ENCODE peak calls at places on chromosome 18, in six cellular contexts. A, S, K, H, W and Q are unnamed samples.

GRCh38 chr18:22977847-22978701 is 44.9 kb downstream of the RBBP8 start:
- DNase-seq in A (no peak), S (no peak), K (no peak), H (no peak), W (no peak), Q (no peak)

GRCh38 chr18:74790451-74790850 is 192.8 kb downstream of the ZNF407 start:
- DNase-seq in A (no peak), S (no peak), K (no peak), H (no peak), W (no peak), Q (no peak)

GRCh38 chr18:51191139-51191717 is 6.3 kb downstream of the MEX3C start:
- DNase-seq in A (no peak), S (no peak), K (no peak), H (no peak), W (peak; percentile 39), Q (no peak)

GRCh38 chr18:48219429-48220145 is 189.6 kb downstream of the ZBTB7C start:
- DNase-seq in A (no peak), S (no peak), K (no peak), H (no peak), W (no peak), Q (no peak)

GRCh38 chr18:78980279-78980771 is 707 bp downstream of the SALL3 start:
- DNase-seq in A (no peak), S (no peak), K (no peak), H (no peak), W (no peak), Q (no peak)

GRCh38 chr18:2538844-2539243 is 32.5 kb downstream of the METTL4 start:
- DNase-seq in A (no peak), S (no peak), K (no peak), H (no peak), W (no peak), Q (no peak)

GRCh38 chr18:72360628-72361027 is 183.5 kb downstream of the CBLN2 start:
- DNase-seq in A (no peak), S (no peak), K (no peak), H (no peak), W (no peak), Q (no peak)

GRCh38 chr18:51195602-51196115 is 1.8 kb downstream of the MEX3C start:
- DNase-seq in A (peak; percentile 11), S (no peak), K (no peak), H (no peak), W (no peak), Q (peak; percentile 51)

GRCh38 chr18:49304746-49305145 is 155.7 kb downstream of the DYM start:
- DNase-seq in A (no peak), S (no peak), K (no peak), H (no peak), W (no peak), Q (no peak)

GRCh38 chr18:7021994-7022840 is 95.4 kb downstream of the LAMA1 start:
- DNase-seq in A (peak; percentile 76), S (no peak), K (no peak), H (no peak), W (no peak), Q (peak; percentile 86)

GRCh38 chr18:23871410-23871809 is 143.1 kb upstream of the TTC39C start:
- DNase-seq in A (no peak), S (no peak), K (peak; percentile 29), H (no peak), W (peak; percentile 76), Q (peak; percentile 63)

GRCh38 chr18:55579471-55579870 is 8.5 kb downstream of the TCF4 start:
- DNase-seq in A (no peak), S (no peak), K (no peak), H (no peak), W (no peak), Q (no peak)

GRCh38 chr18:26545737-26546136 is 2.6 kb downstream of the KCTD1 start:
- DNase-seq in A (no peak), S (no peak), K (no peak), H (no peak), W (no peak), Q (no peak)

GRCh38 chr18:3721771-3722661 is 272.0 kb downstream of the TGIF1 start:
- DNase-seq in A (no peak), S (no peak), K (no peak), H (no peak), W (no peak), Q (no peak)

GRCh38 chr18:3898866-3899613 is 449.1 kb downstream of the TGIF1 start:
- DNase-seq in A (no peak), S (no peak), K (no peak), H (no peak), W (no peak), Q (no peak)

GRCh38 chr18:22214731-22215528 is 45.5 kb downstream of the GATA6 start:
- DNase-seq in A (no peak), S (no peak), K (no peak), H (no peak), W (no peak), Q (no peak)

GRCh38 chr18:24014986-24015896 is 687 bp downstream of the TTC39C start:
- DNase-seq in A (peak; percentile 27), S (peak; percentile 74), K (peak; percentile 37), H (peak; percentile 77), W (no peak), Q (peak; percentile 51)

GRCh38 chr18:3456686-3457069 is 6.7 kb downstream of the TGIF1 start:
- DNase-seq in A (no peak), S (no peak), K (no peak), H (no peak), W (no peak), Q (no peak)

GRCh38 chr18:3441290-3441689 is 8.7 kb upstream of the TGIF1 start:
- DNase-seq in A (no peak), S (no peak), K (no peak), H (no peak), W (peak; percentile 21), Q (peak; percentile 41)

GRCh38 chr18:25651553-25651952 is 299.6 kb upstream of the ZNF521 start:
- DNase-seq in A (no peak), S (no peak), K (no peak), H (no peak), W (no peak), Q (no peak)

GRCh38 chr18:63138469-63139340 is 180.9 kb downstream of the BCL2 start:
- DNase-seq in A (no peak), S (no peak), K (no peak), H (no peak), W (no peak), Q (no peak)
- H3K4me1 ChIP-seq in A (no peaks in the 10 kb centered on the region), S (peaks cover 23% of the 10 kb centered on the region), K (peaks cover 53% of the 10 kb centered on the region), H (no peaks in the 10 kb centered on the region), W (peaks cover 70% of the 10 kb centered on the region), Q (peaks cover 10% of the 10 kb centered on the region)

GRCh38 chr18:8361941-8362471 is 247.2 kb upstream of the RAB12 start:
- DNase-seq in A (no peak), S (no peak), K (no peak), H (no peak), W (no peak), Q (no peak)
- H3K4me1 ChIP-seq in A (no peaks in the 10 kb centered on the region), S (peaks cover 22% of the 10 kb centered on the region), K (peaks cover 44% of the 10 kb centered on the region), H (peaks cover 2% of the 10 kb centered on the region), W (no peaks in the 10 kb centered on the region), Q (no peaks in the 10 kb centered on the region)

GRCh38 chr18:36128907-36129299 is 237 bp downstream of the SLC39A6 start:
- DNase-seq in A (no peak), S (peak; percentile 76), K (no peak), H (no peak), W (no peak), Q (no peak)
- H3K4me1 ChIP-seq in A (peaks cover 15% of the 10 kb centered on the region), S (peaks cover 40% of the 10 kb centered on the region), K (peaks cover 49% of the 10 kb centered on the region), H (peaks cover 32% of the 10 kb centered on the region), W (peaks cover 43% of the 10 kb centered on the region), Q (peaks cover 16% of the 10 kb centered on the region)

DNA sequence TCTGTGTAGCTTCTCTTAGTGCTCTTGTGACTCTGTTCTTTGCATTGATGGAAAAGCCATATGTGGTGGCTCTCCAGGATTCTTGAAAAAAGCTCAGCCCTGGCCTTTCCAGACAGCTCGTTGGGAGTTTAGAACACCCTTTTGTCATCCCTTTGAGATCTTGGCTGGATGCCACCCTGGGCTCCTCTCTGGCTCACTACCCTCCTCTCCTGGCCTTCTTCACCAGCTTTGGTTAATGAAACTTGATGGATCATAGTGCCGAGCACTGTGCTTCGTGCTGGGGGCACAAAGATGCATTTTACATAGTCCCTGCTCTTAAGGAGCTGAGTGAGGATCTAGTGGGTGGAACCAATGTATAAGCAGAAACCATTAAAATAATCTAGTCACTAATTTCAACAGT is 15.6 kb upstream of the FHOD3 start:
- DNase-seq in A (no peak), S (no peak), K (no peak), H (no peak), W (no peak), Q (no peak)
- H3K4me1 ChIP-seq in A (no peaks in the 10 kb centered on the region), S (no peaks in the 10 kb centered on the region), K (no peaks in the 10 kb centered on the region), H (no peaks in the 10 kb centered on the region), W (no peaks in the 10 kb centered on the region), Q (no peaks in the 10 kb centered on the region)

DNA sequence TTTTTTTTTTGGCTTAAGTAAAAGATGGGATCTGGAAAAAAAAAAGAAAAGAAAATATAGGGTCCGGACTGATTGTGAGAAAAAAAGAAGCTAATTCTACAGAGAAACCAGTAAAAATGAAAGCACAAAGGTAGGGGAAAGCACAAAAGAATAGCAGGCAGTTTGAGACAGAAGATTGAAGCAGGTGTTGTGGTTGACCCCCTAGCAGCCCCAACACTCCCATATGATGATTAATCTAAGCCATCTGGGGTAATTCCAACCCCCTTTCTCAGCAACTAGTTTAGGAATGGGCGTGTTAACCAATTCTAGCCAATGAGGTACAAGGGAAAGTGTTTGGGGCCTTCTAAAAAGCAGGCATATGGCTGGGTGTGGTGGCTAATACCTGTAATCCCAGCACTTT is 77.0 kb downstream of the MBD2 start:
- DNase-seq in A (no peak), S (no peak), K (no peak), H (no peak), W (no peak), Q (no peak)
- H3K4me1 ChIP-seq in A (no peaks in the 10 kb centered on the region), S (no peaks in the 10 kb centered on the region), K (no peaks in the 10 kb centered on the region), H (peaks cover 18% of the 10 kb centered on the region), W (no peaks in the 10 kb centered on the region), Q (no peaks in the 10 kb centered on the region)

DNA sequence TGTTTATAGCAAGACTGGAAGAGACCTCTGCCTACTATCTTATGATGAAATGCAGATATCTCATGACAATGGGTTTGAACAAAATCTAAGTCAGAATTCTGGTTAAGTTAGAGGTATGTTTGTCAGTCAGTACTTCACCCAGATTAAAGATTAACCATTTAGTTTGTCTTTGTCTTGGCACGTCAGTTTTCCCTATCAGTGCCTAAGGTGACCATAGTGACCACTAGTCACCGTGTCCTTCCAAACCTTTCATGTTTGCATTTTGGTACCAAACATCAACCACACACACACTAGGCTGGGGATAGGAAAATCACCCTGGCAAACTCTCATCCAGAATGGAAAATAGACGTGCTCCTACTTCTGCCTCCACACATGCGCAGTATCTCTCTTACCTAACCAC is 248.9 kb downstream of the PIEZO2 start:
- DNase-seq in A (no peak), S (no peak), K (no peak), H (no peak), W (no peak), Q (no peak)
- H3K4me1 ChIP-seq in A (peaks cover 3% of the 10 kb centered on the region), S (no peaks in the 10 kb centered on the region), K (no peaks in the 10 kb centered on the region), H (no peaks in the 10 kb centered on the region), W (no peaks in the 10 kb centered on the region), Q (no peaks in the 10 kb centered on the region)

DNA sequence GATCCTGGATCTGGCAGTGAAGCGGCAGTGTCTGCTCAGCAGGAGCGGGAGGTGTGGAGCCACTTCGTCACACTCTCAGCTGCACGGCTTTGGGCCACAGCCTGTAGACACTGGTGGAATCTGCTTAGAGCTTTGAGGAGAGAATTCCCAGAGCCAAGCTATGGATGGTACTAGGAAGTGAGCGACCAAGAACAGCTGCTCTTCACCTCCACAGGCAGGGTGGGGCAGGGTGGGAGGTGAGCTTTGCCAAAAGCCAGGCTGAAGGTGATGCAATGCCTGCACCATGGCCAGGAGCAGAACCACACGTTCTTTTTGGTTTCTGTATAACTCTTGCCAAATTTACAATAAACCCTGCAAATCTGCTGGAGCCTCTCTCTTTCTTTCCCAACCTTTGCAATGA is 226.1 kb downstream of the ANKRD30B start:
- DNase-seq in A (no peak), S (no peak), K (no peak), H (no peak), W (no peak), Q (no peak)
- H3K4me1 ChIP-seq in A (no peaks in the 10 kb centered on the region), S (peaks cover 8% of the 10 kb centered on the region), K (no peaks in the 10 kb centered on the region), H (peaks cover 37% of the 10 kb centered on the region), W (no peaks in the 10 kb centered on the region), Q (no peaks in the 10 kb centered on the region)